ENCODE peak calls at places on chromosomes 1 and 21, in eight cellular contexts. One of them, this sample, is unnamed.

GRCh38 chr1:150925080-150925479 is 1.1 kb upstream of the SETDB1 start:
- DNase-seq in mucosa of descending colon: peak
- DNase-seq in bronchial epithelial cell: no peak
- DNase-seq in AG04450: no peak
- DNase-seq in left ventricle myocardium inferior: no peak
- DNase-seq in pancreas: no peak
- DNase-seq in OCI-LY7: no peak
- DNase-seq in colonic mucosa: peak
- DNase-seq in this sample: no peak

GRCh38 chr1:61343623-61344257 is 261.4 kb downstream of the NFIA start:
- DNase-seq in mucosa of descending colon: no peak
- DNase-seq in bronchial epithelial cell: no peak
- DNase-seq in AG04450: no peak
- DNase-seq in left ventricle myocardium inferior: no peak
- DNase-seq in pancreas: no peak
- DNase-seq in OCI-LY7: no peak
- DNase-seq in colonic mucosa: no peak
- DNase-seq in this sample: no peak

GRCh38 chr1:176692431-176692830 is 229.5 kb downstream of the PAPPA2 start:
- DNase-seq in mucosa of descending colon: no peak
- DNase-seq in bronchial epithelial cell: no peak
- DNase-seq in AG04450: no peak
- DNase-seq in left ventricle myocardium inferior: peak
- DNase-seq in pancreas: no peak
- DNase-seq in OCI-LY7: no peak
- DNase-seq in colonic mucosa: no peak
- DNase-seq in this sample: no peak

GRCh38 chr1:90114521-90115141 is 119.7 kb downstream of the ZNF326 start:
- DNase-seq in mucosa of descending colon: no peak
- DNase-seq in bronchial epithelial cell: peak
- DNase-seq in AG04450: peak
- DNase-seq in left ventricle myocardium inferior: no peak
- DNase-seq in pancreas: no peak
- DNase-seq in OCI-LY7: peak
- DNase-seq in colonic mucosa: no peak
- DNase-seq in this sample: peak

GRCh38 chr1:147919881-147920280 is 8.3 kb upstream of the GPR89B start:
- DNase-seq in mucosa of descending colon: no peak
- DNase-seq in bronchial epithelial cell: peak
- DNase-seq in AG04450: no peak
- DNase-seq in left ventricle myocardium inferior: no peak
- DNase-seq in pancreas: no peak
- DNase-seq in OCI-LY7: no peak
- DNase-seq in colonic mucosa: no peak
- DNase-seq in this sample: no peak

GRCh38 chr1:51952638-51953037 is 37.9 kb downstream of the RAB3B start:
- DNase-seq in mucosa of descending colon: no peak
- DNase-seq in bronchial epithelial cell: no peak
- DNase-seq in AG04450: no peak
- DNase-seq in left ventricle myocardium inferior: no peak
- DNase-seq in pancreas: no peak
- DNase-seq in OCI-LY7: no peak
- DNase-seq in colonic mucosa: no peak
- DNase-seq in this sample: no peak

GRCh38 chr1:181149326-181150000 is 61.0 kb downstream of the IER5 start:
- DNase-seq in mucosa of descending colon: peak
- DNase-seq in bronchial epithelial cell: no peak
- DNase-seq in AG04450: no peak
- DNase-seq in left ventricle myocardium inferior: no peak
- DNase-seq in pancreas: no peak
- DNase-seq in OCI-LY7: peak
- DNase-seq in colonic mucosa: no peak
- DNase-seq in this sample: no peak

GRCh38 chr1:22788298-22788697 is 77.7 kb downstream of the EPHB2 start:
- DNase-seq in mucosa of descending colon: no peak
- DNase-seq in bronchial epithelial cell: peak
- DNase-seq in AG04450: no peak
- DNase-seq in left ventricle myocardium inferior: peak
- DNase-seq in pancreas: no peak
- DNase-seq in OCI-LY7: no peak
- DNase-seq in colonic mucosa: no peak
- DNase-seq in this sample: no peak

GRCh38 chr21:45596704-45597318 is 46.7 kb upstream of the PCBP3 start:
- DNase-seq in mucosa of descending colon: peak
- DNase-seq in bronchial epithelial cell: peak
- DNase-seq in AG04450: no peak
- DNase-seq in left ventricle myocardium inferior: peak
- DNase-seq in pancreas: peak
- DNase-seq in OCI-LY7: peak
- DNase-seq in colonic mucosa: peak
- DNase-seq in this sample: no peak

GRCh38 chr1:167668108-167668507 is 38.1 kb downstream of the RCSD1 start:
- DNase-seq in mucosa of descending colon: no peak
- DNase-seq in bronchial epithelial cell: no peak
- DNase-seq in AG04450: no peak
- DNase-seq in left ventricle myocardium inferior: no peak
- DNase-seq in pancreas: no peak
- DNase-seq in OCI-LY7: peak
- DNase-seq in colonic mucosa: no peak
- DNase-seq in this sample: no peak

GRCh38 chr1:31885851-31886250 is 52.3 kb downstream of the PTP4A2 start:
- DNase-seq in mucosa of descending colon: no peak
- DNase-seq in bronchial epithelial cell: no peak
- DNase-seq in AG04450: no peak
- DNase-seq in left ventricle myocardium inferior: no peak
- DNase-seq in pancreas: no peak
- DNase-seq in OCI-LY7: no peak
- DNase-seq in colonic mucosa: no peak
- DNase-seq in this sample: no peak

GRCh38 chr1:40973912-40974311 is 5.6 kb upstream of the CTPS1 start:
- DNase-seq in mucosa of descending colon: no peak
- DNase-seq in bronchial epithelial cell: no peak
- DNase-seq in AG04450: no peak
- DNase-seq in left ventricle myocardium inferior: no peak
- DNase-seq in pancreas: no peak
- DNase-seq in OCI-LY7: no peak
- DNase-seq in colonic mucosa: no peak
- DNase-seq in this sample: no peak

GRCh38 chr1:189151361-189151760 is 1326.3 kb downstream of the BRINP3 start:
- DNase-seq in mucosa of descending colon: no peak
- DNase-seq in bronchial epithelial cell: no peak
- DNase-seq in AG04450: no peak
- DNase-seq in left ventricle myocardium inferior: no peak
- DNase-seq in pancreas: no peak
- DNase-seq in OCI-LY7: no peak
- DNase-seq in colonic mucosa: no peak
- DNase-seq in this sample: no peak

GRCh38 chr1:25204797-25205441 is 27.4 kb downstream of the SYF2 start:
- DNase-seq in mucosa of descending colon: no peak
- DNase-seq in bronchial epithelial cell: peak
- DNase-seq in AG04450: no peak
- DNase-seq in left ventricle myocardium inferior: no peak
- DNase-seq in pancreas: peak
- DNase-seq in OCI-LY7: peak
- DNase-seq in colonic mucosa: no peak
- DNase-seq in this sample: peak

GRCh38 chr1:34899471-34899870 is 30.0 kb downstream of the DLGAP3 start:
- DNase-seq in mucosa of descending colon: no peak
- DNase-seq in bronchial epithelial cell: no peak
- DNase-seq in AG04450: no peak
- DNase-seq in left ventricle myocardium inferior: no peak
- DNase-seq in pancreas: no peak
- DNase-seq in OCI-LY7: no peak
- DNase-seq in colonic mucosa: no peak
- DNase-seq in this sample: no peak

GRCh38 chr1:34899906-34900305 is 29.5 kb downstream of the DLGAP3 start:
- DNase-seq in mucosa of descending colon: no peak
- DNase-seq in bronchial epithelial cell: no peak
- DNase-seq in AG04450: no peak
- DNase-seq in left ventricle myocardium inferior: no peak
- DNase-seq in pancreas: no peak
- DNase-seq in OCI-LY7: no peak
- DNase-seq in colonic mucosa: no peak
- DNase-seq in this sample: no peak

GRCh38 chr1:34898220-34898820 is 31.1 kb downstream of the DLGAP3 start:
- DNase-seq in mucosa of descending colon: no peak
- DNase-seq in bronchial epithelial cell: no peak
- DNase-seq in AG04450: no peak
- DNase-seq in left ventricle myocardium inferior: no peak
- DNase-seq in pancreas: no peak
- DNase-seq in OCI-LY7: no peak
- DNase-seq in colonic mucosa: no peak
- DNase-seq in this sample: no peak

GRCh38 chr1:34900775-34901502 is 28.5 kb downstream of the DLGAP3 start:
- DNase-seq in mucosa of descending colon: no peak
- DNase-seq in bronchial epithelial cell: no peak
- DNase-seq in AG04450: no peak
- DNase-seq in left ventricle myocardium inferior: no peak
- DNase-seq in pancreas: no peak
- DNase-seq in OCI-LY7: no peak
- DNase-seq in colonic mucosa: no peak
- DNase-seq in this sample: no peak

GRCh38 chr1:34896612-34897011 is 32.8 kb downstream of the DLGAP3 start:
- DNase-seq in mucosa of descending colon: no peak
- DNase-seq in bronchial epithelial cell: no peak
- DNase-seq in AG04450: no peak
- DNase-seq in left ventricle myocardium inferior: no peak
- DNase-seq in pancreas: no peak
- DNase-seq in OCI-LY7: no peak
- DNase-seq in colonic mucosa: no peak
- DNase-seq in this sample: no peak
- TF ChIP-seq CTCF in mucosa of descending colon: no peak
- TF ChIP-seq CTCF in bronchial epithelial cell: no peak
- TF ChIP-seq CTCF in AG04450: peak
- TF ChIP-seq CTCF in left ventricle myocardium inferior: no peak
- TF ChIP-seq CTCF in pancreas: no peak
- TF ChIP-seq CTCF in OCI-LY7: peak
- TF ChIP-seq CTCF in colonic mucosa: no peak
- TF ChIP-seq CTCF in this sample: peak

GRCh38 chr1:223707270-223708000 is 4.9 kb upstream of the CAPN2 start:
- DNase-seq in mucosa of descending colon: peak
- DNase-seq in bronchial epithelial cell: peak
- DNase-seq in AG04450: peak
- DNase-seq in left ventricle myocardium inferior: peak
- DNase-seq in pancreas: peak
- DNase-seq in OCI-LY7: no peak
- DNase-seq in colonic mucosa: peak
- DNase-seq in this sample: peak

GRCh38 chr1:223708651-223709268 is 3.6 kb upstream of the CAPN2 start:
- DNase-seq in mucosa of descending colon: no peak
- DNase-seq in bronchial epithelial cell: no peak
- DNase-seq in AG04450: no peak
- DNase-seq in left ventricle myocardium inferior: no peak
- DNase-seq in pancreas: no peak
- DNase-seq in OCI-LY7: no peak
- DNase-seq in colonic mucosa: no peak
- DNase-seq in this sample: no peak

GRCh38 chr1:223709598-223709997 is 2.7 kb upstream of the CAPN2 start:
- DNase-seq in mucosa of descending colon: no peak
- DNase-seq in bronchial epithelial cell: no peak
- DNase-seq in AG04450: no peak
- DNase-seq in left ventricle myocardium inferior: no peak
- DNase-seq in pancreas: no peak
- DNase-seq in OCI-LY7: no peak
- DNase-seq in colonic mucosa: no peak
- DNase-seq in this sample: no peak

GRCh38 chr1:223706077-223706988 is 6.0 kb upstream of the CAPN2 start:
- DNase-seq in mucosa of descending colon: no peak
- DNase-seq in bronchial epithelial cell: peak
- DNase-seq in AG04450: peak
- DNase-seq in left ventricle myocardium inferior: no peak
- DNase-seq in pancreas: no peak
- DNase-seq in OCI-LY7: no peak
- DNase-seq in colonic mucosa: peak
- DNase-seq in this sample: peak

GRCh38 chr1:223708001-223708359 is 4.4 kb upstream of the CAPN2 start:
- DNase-seq in mucosa of descending colon: no peak
- DNase-seq in bronchial epithelial cell: peak
- DNase-seq in AG04450: no peak
- DNase-seq in left ventricle myocardium inferior: no peak
- DNase-seq in pancreas: no peak
- DNase-seq in OCI-LY7: no peak
- DNase-seq in colonic mucosa: no peak
- DNase-seq in this sample: no peak
- TF ChIP-seq CTCF in mucosa of descending colon: no peak
- TF ChIP-seq CTCF in bronchial epithelial cell: peak
- TF ChIP-seq CTCF in AG04450: no peak
- TF ChIP-seq CTCF in left ventricle myocardium inferior: peak
- TF ChIP-seq CTCF in pancreas: no peak
- TF ChIP-seq CTCF in OCI-LY7: no peak
- TF ChIP-seq CTCF in colonic mucosa: no peak
- TF ChIP-seq CTCF in this sample: no peak

GRCh38 chr1:203521071-203521794 is 27.3 kb downstream of the OPTC start:
- DNase-seq in mucosa of descending colon: no peak
- DNase-seq in bronchial epithelial cell: no peak
- DNase-seq in AG04450: no peak
- DNase-seq in left ventricle myocardium inferior: no peak
- DNase-seq in pancreas: peak
- DNase-seq in OCI-LY7: no peak
- DNase-seq in colonic mucosa: no peak
- DNase-seq in this sample: no peak
- TF ChIP-seq CTCF in mucosa of descending colon: no peak
- TF ChIP-seq CTCF in bronchial epithelial cell: no peak
- TF ChIP-seq CTCF in AG04450: no peak
- TF ChIP-seq CTCF in left ventricle myocardium inferior: no peak
- TF ChIP-seq CTCF in pancreas: no peak
- TF ChIP-seq CTCF in OCI-LY7: no peak
- TF ChIP-seq CTCF in colonic mucosa: no peak
- TF ChIP-seq CTCF in this sample: no peak

DNA sequence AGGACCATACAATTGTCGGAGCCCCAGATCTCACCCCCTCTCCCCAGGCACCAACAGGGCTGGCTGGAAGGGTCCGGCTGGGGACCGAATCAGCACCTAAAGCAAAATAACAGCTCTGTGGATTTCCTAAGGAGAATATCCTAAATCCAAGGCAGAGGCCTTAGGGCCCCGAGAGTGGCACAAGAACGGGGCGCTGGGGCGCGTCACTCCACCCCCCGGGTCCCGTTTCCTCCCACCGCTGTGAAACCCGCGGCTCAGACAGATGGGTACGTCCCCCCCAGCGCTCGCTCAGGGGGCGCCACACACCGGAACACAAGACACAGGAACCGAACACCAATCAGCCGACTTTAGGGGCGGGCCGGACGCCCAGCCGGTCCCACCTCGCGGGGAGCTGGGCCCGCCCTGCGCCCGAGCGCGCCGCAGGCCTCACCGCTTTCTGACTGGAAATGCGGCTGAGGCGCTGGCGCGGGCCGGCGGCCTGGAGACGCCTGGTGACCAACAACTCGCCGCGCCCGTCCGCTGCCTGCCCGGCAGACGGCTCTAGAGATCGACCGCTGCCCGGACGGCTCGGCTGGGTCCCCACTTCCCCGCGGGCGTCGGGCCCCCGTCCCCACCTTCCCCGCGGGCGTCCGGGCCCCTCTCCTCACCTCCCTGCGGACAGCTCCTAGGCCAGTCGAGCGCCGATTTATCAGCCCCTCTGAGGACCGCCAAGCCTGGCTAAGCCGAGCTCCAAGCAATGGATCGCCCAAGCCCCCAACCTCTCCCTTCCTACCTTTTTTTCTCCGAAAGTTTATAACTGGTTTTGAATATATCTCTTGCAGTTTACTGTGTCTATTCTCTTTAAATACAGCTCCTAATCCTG is at the start of gene HFM1:
- DNase-seq in mucosa of descending colon: peak
- DNase-seq in bronchial epithelial cell: peak
- DNase-seq in AG04450: no peak
- DNase-seq in left ventricle myocardium inferior: peak
- DNase-seq in pancreas: peak
- DNase-seq in OCI-LY7: peak
- DNase-seq in colonic mucosa: peak
- DNase-seq in this sample: peak
- TF ChIP-seq CTCF in mucosa of descending colon: no peak
- TF ChIP-seq CTCF in bronchial epithelial cell: no peak
- TF ChIP-seq CTCF in AG04450: no peak
- TF ChIP-seq CTCF in left ventricle myocardium inferior: peak
- TF ChIP-seq CTCF in pancreas: no peak
- TF ChIP-seq CTCF in OCI-LY7: peak
- TF ChIP-seq CTCF in colonic mucosa: no peak
- TF ChIP-seq CTCF in this sample: no peak